ENCODE peak calls at places on chromosomes 6 and 20, in six cellular contexts. R, H, Y, X, U and F are unnamed samples. For H3K4me1, the result is how much of the 10 kb centered on the place peaks cover.

GRCh38 chr6:29739882-29740261 is 16.6 kb downstream of the HLA-F start:
- DNase-seq in R (peak), H (no peak), Y (no peak), X (no peak), U (no peak), F (no peak)

GRCh38 chr20:59564171-59564570 is 40.2 kb upstream of the PHACTR3 start:
- DNase-seq in R (no peak), H (no peak), Y (no peak), X (no peak), U (no peak), F (no peak)

GRCh38 chr6:134539865-134540323 is 222.0 kb upstream of the SGK1 start:
- DNase-seq in R (no peak), H (no peak), Y (peak), X (no peak), U (peak), F (no peak)

GRCh38 chr6:169654590-169655391 is 47.0 kb downstream of the WDR27 start:
- DNase-seq in R (peak), H (no peak), Y (peak), X (no peak), U (peak), F (peak)

GRCh38 chr6:98957440-98957839 is 9.7 kb upstream of the FBXL4 start:
- DNase-seq in R (peak), H (no peak), Y (no peak), X (peak), U (no peak), F (peak)

GRCh38 chr6:45830441-45831139 is 185.1 kb downstream of the CLIC5 start:
- DNase-seq in R (no peak), H (no peak), Y (no peak), X (no peak), U (no peak), F (no peak)

GRCh38 chr20:50196248-50196647 is 5.6 kb downstream of the CEBPB start:
- DNase-seq in R (no peak), H (no peak), Y (no peak), X (no peak), U (no peak), F (no peak)

GRCh38 chr6:90468080-90468479 is 118.8 kb downstream of the MAP3K7 start:
- DNase-seq in R (peak), H (no peak), Y (no peak), X (no peak), U (no peak), F (no peak)

GRCh38 chr6:37511910-37512399 is 12.3 kb upstream of the CCDC167 start:
- DNase-seq in R (no peak), H (no peak), Y (no peak), X (no peak), U (no peak), F (no peak)

GRCh38 chr6:48471326-48471725 is 360.3 kb upstream of the PTCHD4 start:
- DNase-seq in R (no peak), H (no peak), Y (no peak), X (no peak), U (no peak), F (no peak)

GRCh38 chr6:166942393-166943168 is 13.8 kb downstream of the RNASET2 start:
- DNase-seq in R (peak), H (no peak), Y (no peak), X (peak), U (no peak), F (no peak)

GRCh38 chr6:13742961-13743735 is 31.5 kb upstream of the RANBP9 start:
- DNase-seq in R (no peak), H (peak), Y (no peak), X (no peak), U (peak), F (no peak)

GRCh38 chr6:150767585-150768164 is 97.8 kb upstream of the MTHFD1L start:
- DNase-seq in R (no peak), H (no peak), Y (peak), X (peak), U (no peak), F (no peak)

GRCh38 chr6:42294759-42295158 is 77.1 kb upstream of the MRPS10 start:
- DNase-seq in R (peak), H (no peak), Y (no peak), X (no peak), U (no peak), F (no peak)

GRCh38 chr6:42297661-42298060 is 80.0 kb upstream of the MRPS10 start:
- DNase-seq in R (no peak), H (no peak), Y (no peak), X (no peak), U (no peak), F (no peak)

GRCh38 chr6:42296614-42297013 is 79.0 kb upstream of the MRPS10 start:
- DNase-seq in R (peak), H (no peak), Y (no peak), X (no peak), U (no peak), F (no peak)

GRCh38 chr6:42295181-42295580 is 77.5 kb upstream of the MRPS10 start:
- DNase-seq in R (no peak), H (no peak), Y (no peak), X (no peak), U (no peak), F (no peak)

GRCh38 chr6:42295688-42296087 is 78.0 kb upstream of the MRPS10 start:
- DNase-seq in R (no peak), H (no peak), Y (no peak), X (no peak), U (no peak), F (no peak)
- H3K4me1 ChIP-seq in R (under half), H (under half), Y (under half), X (under half), U (under half), F (under half)

DNA sequence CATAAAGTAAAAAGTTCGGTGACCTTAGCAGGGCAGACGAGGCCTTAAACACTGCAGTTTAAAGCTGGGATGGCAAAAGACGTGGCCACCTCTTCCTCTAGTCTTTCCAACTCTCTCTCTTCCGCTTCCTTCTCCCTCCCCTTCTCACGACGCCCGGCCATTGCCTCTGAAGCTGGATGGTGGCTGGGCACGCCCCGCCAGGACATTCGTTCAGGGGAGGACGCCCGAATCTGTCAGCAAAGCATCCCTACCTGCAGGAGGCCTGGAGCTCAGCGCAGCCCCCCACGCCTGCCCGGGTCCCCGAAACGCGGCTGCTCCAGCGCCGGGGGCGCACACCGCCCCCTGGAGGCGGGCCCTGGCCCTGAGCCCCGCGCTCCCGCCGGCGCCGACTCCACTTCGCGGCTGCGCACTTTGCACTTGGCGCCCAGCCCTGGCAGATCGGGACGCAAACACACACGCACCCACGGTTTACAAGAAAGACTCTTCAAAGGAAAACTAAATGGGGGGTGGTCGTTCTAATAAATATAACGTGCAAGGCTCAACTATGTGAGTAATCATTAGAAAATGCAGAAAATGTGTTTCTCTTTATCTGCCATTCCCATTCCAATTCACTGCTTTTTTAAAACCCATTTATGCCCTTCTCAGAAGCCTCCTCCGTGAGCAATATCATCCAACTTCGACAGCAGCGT is 54.7 kb upstream of the FOXC1 start:
- DNase-seq in R (peak), H (peak), Y (peak), X (peak), U (peak), F (peak)
- TF ChIP-seq CTCF in R (peak), H (peak), Y (peak), X (peak), U (peak), F (no peak)

GRCh38 chr6:35402136-35402855 is 49.8 kb upstream of the FANCE start:
- DNase-seq in R (no peak), H (no peak), Y (no peak), X (peak), U (no peak), F (no peak)
- H3K27ac ChIP-seq in R (no peak), H (no peak), Y (no peak), X (no peak), U (no peak), F (no peak)

GRCh38 chr6:35046862-35047261 is 94.3 kb downstream of the TCP11 start:
- DNase-seq in R (no peak), H (no peak), Y (no peak), X (no peak), U (no peak), F (no peak)
- H3K4me1 ChIP-seq in R (under half), H (under half), Y (under half), X (half or more), U (half or more), F (under half)

DNA sequence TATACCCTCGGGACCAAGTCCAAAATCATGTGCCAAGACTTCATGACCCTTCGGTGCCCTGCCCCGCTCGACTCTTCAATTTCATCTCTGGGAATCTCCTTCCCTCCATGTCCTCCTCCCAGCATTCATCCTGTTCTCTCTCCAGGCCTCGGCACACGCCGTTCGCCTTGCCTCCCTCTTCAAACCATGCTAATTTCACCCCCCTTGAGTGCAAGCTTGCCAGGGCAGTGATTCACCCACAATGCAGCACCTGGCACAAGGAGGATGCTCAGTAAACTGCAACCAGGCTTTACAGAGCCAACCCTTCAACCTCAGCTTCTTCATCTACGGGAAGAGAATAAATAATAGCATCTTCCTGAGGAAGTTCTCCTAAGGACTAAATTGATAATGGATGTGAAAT is 4.1 kb downstream of the KCNS1 start:
- DNase-seq in R (no peak), H (no peak), Y (no peak), X (no peak), U (no peak), F (no peak)
- TF ChIP-seq CTCF in R (no peak), H (no peak), Y (no peak), X (no peak), U (no peak), F (no peak)

GRCh38 chr6:15062311-15063252 is 183.3 kb upstream of the JARID2 start:
- DNase-seq in R (peak), H (no peak), Y (peak), X (peak), U (no peak), F (no peak)
- H3K27ac ChIP-seq in R (peak), H (no peak), Y (no peak), X (no peak), U (no peak), F (peak)

GRCh38 chr20:25044261-25044560 is 13.7 kb downstream of the ACSS1 start:
- DNase-seq in R (no peak), H (no peak), Y (no peak), X (no peak), U (no peak), F (no peak)
- H3K4me1 ChIP-seq in R (under half), H (under half), Y (half or more), X (under half), U (half or more), F (under half)

DNA sequence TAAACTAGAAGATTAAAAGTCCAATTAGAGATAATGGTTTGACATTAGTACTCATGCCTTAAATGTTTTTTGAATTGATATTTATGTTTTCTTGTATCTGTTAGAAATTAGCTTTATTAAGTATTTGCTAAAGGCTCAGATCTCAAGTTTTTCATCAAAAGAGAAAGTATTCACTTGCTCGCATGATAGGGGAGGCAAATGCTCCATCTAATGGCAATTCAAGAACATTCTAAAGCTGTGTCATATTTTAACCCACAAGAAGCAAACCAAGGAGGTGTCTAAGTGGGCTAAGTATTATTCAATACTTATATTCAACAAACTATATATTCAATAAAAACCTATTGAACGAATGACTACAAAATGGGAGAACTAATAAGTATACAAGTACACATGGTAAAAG is 192.8 kb upstream of the SPTLC3 start:
- DNase-seq in R (no peak), H (no peak), Y (no peak), X (no peak), U (no peak), F (no peak)
- TF ChIP-seq CTCF in R (no peak), H (no peak), Y (no peak), X (no peak), U (no peak), F (no peak)